ENCODE peak calls at places on chromosomes 2 and 18, in eight cellular contexts. One of them, this sample, is unnamed.
A peak's percentile ranks its signal among the peaks of the same experiment; 100 is the strongest.

GRCh38 chr2:25879133-25879730 is 945 bp upstream of the ASXL2 start:
- DNase-seq in neural progenitor cell: no peak
- DNase-seq in IMR-90: peak; percentile 77
- DNase-seq in endodermal cell: no peak
- DNase-seq in gastrocnemius medialis: no peak
- DNase-seq in right lobe of liver: no peak
- DNase-seq in Peyer's patch: no peak
- DNase-seq in spleen: no peak
- DNase-seq in this sample: no peak

GRCh38 chr2:160315337-160315736 is 115.3 kb upstream of the ITGB6 start:
- DNase-seq in neural progenitor cell: no peak
- DNase-seq in IMR-90: peak; percentile 80
- DNase-seq in endodermal cell: no peak
- DNase-seq in gastrocnemius medialis: peak; percentile 48
- DNase-seq in right lobe of liver: no peak
- DNase-seq in Peyer's patch: no peak
- DNase-seq in spleen: no peak
- DNase-seq in this sample: no peak

GRCh38 chr2:170771049-170771937 is 1.1 kb downstream of the ERICH2 start:
- DNase-seq in neural progenitor cell: peak; percentile 81
- DNase-seq in IMR-90: peak; percentile 15
- DNase-seq in endodermal cell: peak; percentile 86
- DNase-seq in gastrocnemius medialis: no peak
- DNase-seq in right lobe of liver: no peak
- DNase-seq in Peyer's patch: no peak
- DNase-seq in spleen: peak; percentile 87
- DNase-seq in this sample: peak; percentile 36

GRCh38 chr18:58087928-58088722 is 44.1 kb downstream of the NEDD4L start:
- DNase-seq in neural progenitor cell: no peak
- DNase-seq in IMR-90: peak; percentile 22
- DNase-seq in endodermal cell: peak; percentile 65
- DNase-seq in gastrocnemius medialis: no peak
- DNase-seq in right lobe of liver: peak; percentile 70
- DNase-seq in Peyer's patch: no peak
- DNase-seq in spleen: no peak
- DNase-seq in this sample: no peak

GRCh38 chr2:20803287-20803686 is 19.6 kb downstream of the LDAH start:
- DNase-seq in neural progenitor cell: no peak
- DNase-seq in IMR-90: no peak
- DNase-seq in endodermal cell: no peak
- DNase-seq in gastrocnemius medialis: no peak
- DNase-seq in right lobe of liver: no peak
- DNase-seq in Peyer's patch: no peak
- DNase-seq in spleen: no peak
- DNase-seq in this sample: no peak

GRCh38 chr2:36469267-36469561 is 113.6 kb downstream of the CRIM1 start:
- DNase-seq in neural progenitor cell: no peak
- DNase-seq in IMR-90: no peak
- DNase-seq in endodermal cell: no peak
- DNase-seq in gastrocnemius medialis: no peak
- DNase-seq in right lobe of liver: no peak
- DNase-seq in Peyer's patch: no peak
- DNase-seq in spleen: no peak
- DNase-seq in this sample: no peak

GRCh38 chr2:108560241-108560811 is 26.1 kb downstream of the LIMS1 start:
- DNase-seq in neural progenitor cell: peak; percentile 39
- DNase-seq in IMR-90: no peak
- DNase-seq in endodermal cell: peak; percentile 60
- DNase-seq in gastrocnemius medialis: no peak
- DNase-seq in right lobe of liver: no peak
- DNase-seq in Peyer's patch: no peak
- DNase-seq in spleen: no peak
- DNase-seq in this sample: no peak

GRCh38 chr2:230899287-230899686 is 25.8 kb downstream of the GPR55 start:
- DNase-seq in neural progenitor cell: peak; percentile 39
- DNase-seq in IMR-90: no peak
- DNase-seq in endodermal cell: peak; percentile 63
- DNase-seq in gastrocnemius medialis: no peak
- DNase-seq in right lobe of liver: no peak
- DNase-seq in Peyer's patch: no peak
- DNase-seq in spleen: peak; percentile 47
- DNase-seq in this sample: no peak

GRCh38 chr2:120830096-120830830 is 94.6 kb downstream of the GLI2 start:
- DNase-seq in neural progenitor cell: no peak
- DNase-seq in IMR-90: no peak
- DNase-seq in endodermal cell: no peak
- DNase-seq in gastrocnemius medialis: no peak
- DNase-seq in right lobe of liver: no peak
- DNase-seq in Peyer's patch: no peak
- DNase-seq in spleen: peak; percentile 62
- DNase-seq in this sample: no peak

GRCh38 chr18:62637807-62638687 is 77.3 kb upstream of the PHLPP1 start:
- DNase-seq in neural progenitor cell: peak; percentile 38
- DNase-seq in IMR-90: peak; percentile 6
- DNase-seq in endodermal cell: peak; percentile 88
- DNase-seq in gastrocnemius medialis: no peak
- DNase-seq in right lobe of liver: peak; percentile 45
- DNase-seq in Peyer's patch: peak; percentile 27
- DNase-seq in spleen: no peak
- DNase-seq in this sample: peak; percentile 49

GRCh38 chr2:32498301-32498700 is 129.5 kb upstream of the TTC27 start:
- DNase-seq in neural progenitor cell: no peak
- DNase-seq in IMR-90: no peak
- DNase-seq in endodermal cell: no peak
- DNase-seq in gastrocnemius medialis: no peak
- DNase-seq in right lobe of liver: no peak
- DNase-seq in Peyer's patch: no peak
- DNase-seq in spleen: no peak
- DNase-seq in this sample: no peak
- H3K36me3 ChIP-seq in neural progenitor cell: peaks cover 6% of the 10 kb centered on the region
- H3K36me3 ChIP-seq in IMR-90: peaks cover 29% of the 10 kb centered on the region
- H3K36me3 ChIP-seq in endodermal cell: peaks cover 86% of the 10 kb centered on the region
- H3K36me3 ChIP-seq in gastrocnemius medialis: no peaks in the 10 kb centered on the region
- H3K36me3 ChIP-seq in right lobe of liver: no peaks in the 10 kb centered on the region
- H3K36me3 ChIP-seq in Peyer's patch: no peaks in the 10 kb centered on the region
- H3K36me3 ChIP-seq in spleen: peaks cover 79% of the 10 kb centered on the region
- H3K36me3 ChIP-seq in this sample: peaks cover 75% of the 10 kb centered on the region

DNA sequence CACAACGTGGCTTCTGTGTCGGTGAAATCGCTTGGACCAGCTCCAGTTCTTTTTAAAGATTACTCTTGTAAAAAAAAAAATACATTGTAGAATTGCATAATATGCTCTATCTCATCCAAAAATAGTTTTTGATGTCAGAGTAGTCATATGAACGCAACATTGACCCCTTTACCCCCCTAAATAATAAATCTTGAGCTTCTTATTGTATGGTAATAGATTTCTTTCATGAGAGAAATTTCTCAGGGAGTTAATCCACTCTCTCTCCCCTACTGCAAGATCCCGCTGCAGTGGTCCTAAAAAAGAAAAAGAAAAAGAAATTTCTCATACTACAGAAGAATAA is 50.2 kb upstream of the PAIP2B start:
- DNase-seq in neural progenitor cell: no peak
- DNase-seq in IMR-90: no peak
- DNase-seq in endodermal cell: no peak
- DNase-seq in gastrocnemius medialis: no peak
- DNase-seq in right lobe of liver: no peak
- DNase-seq in Peyer's patch: no peak
- DNase-seq in spleen: no peak
- DNase-seq in this sample: no peak
- H3K27ac ChIP-seq in neural progenitor cell: no peak overlapping the region
- H3K27ac ChIP-seq in IMR-90: no peak overlapping the region
- H3K27ac ChIP-seq in endodermal cell: no peak overlapping the region
- H3K27ac ChIP-seq in gastrocnemius medialis: peak overlapping the region; percentile 96
- H3K27ac ChIP-seq in right lobe of liver: peak overlapping the region; percentile 55
- H3K27ac ChIP-seq in Peyer's patch: peak overlapping the region; percentile 44
- H3K27ac ChIP-seq in spleen: no peak overlapping the region
- H3K27ac ChIP-seq in this sample: no peak overlapping the region

GRCh38 chr2:181675241-181675640 is 5.1 kb downstream of the NEUROD1 start:
- DNase-seq in neural progenitor cell: no peak
- DNase-seq in IMR-90: no peak
- DNase-seq in endodermal cell: no peak
- DNase-seq in gastrocnemius medialis: no peak
- DNase-seq in right lobe of liver: no peak
- DNase-seq in Peyer's patch: no peak
- DNase-seq in spleen: no peak
- DNase-seq in this sample: no peak

GRCh38 chr2:181674466-181674865 is 5.9 kb downstream of the NEUROD1 start:
- DNase-seq in neural progenitor cell: no peak
- DNase-seq in IMR-90: no peak
- DNase-seq in endodermal cell: no peak
- DNase-seq in gastrocnemius medialis: no peak
- DNase-seq in right lobe of liver: no peak
- DNase-seq in Peyer's patch: no peak
- DNase-seq in spleen: no peak
- DNase-seq in this sample: no peak

GRCh38 chr2:181670632-181671031 is 9.7 kb downstream of the NEUROD1 start:
- DNase-seq in neural progenitor cell: no peak
- DNase-seq in IMR-90: no peak
- DNase-seq in endodermal cell: no peak
- DNase-seq in gastrocnemius medialis: no peak
- DNase-seq in right lobe of liver: no peak
- DNase-seq in Peyer's patch: no peak
- DNase-seq in spleen: no peak
- DNase-seq in this sample: no peak

GRCh38 chr2:181673178-181673577 is 7.1 kb downstream of the NEUROD1 start:
- DNase-seq in neural progenitor cell: no peak
- DNase-seq in IMR-90: no peak
- DNase-seq in endodermal cell: no peak
- DNase-seq in gastrocnemius medialis: no peak
- DNase-seq in right lobe of liver: no peak
- DNase-seq in Peyer's patch: no peak
- DNase-seq in spleen: no peak
- DNase-seq in this sample: no peak

GRCh38 chr2:181672255-181673008 is 7.9 kb downstream of the NEUROD1 start:
- DNase-seq in neural progenitor cell: no peak
- DNase-seq in IMR-90: no peak
- DNase-seq in endodermal cell: no peak
- DNase-seq in gastrocnemius medialis: no peak
- DNase-seq in right lobe of liver: no peak
- DNase-seq in Peyer's patch: no peak
- DNase-seq in spleen: no peak
- DNase-seq in this sample: no peak
- H3K27me3 ChIP-seq in neural progenitor cell: peaks cover 94% of the 10 kb centered on the region
- H3K27me3 ChIP-seq in IMR-90: peaks cover 3% of the 10 kb centered on the region
- H3K27me3 ChIP-seq in endodermal cell: peaks cover 63% of the 10 kb centered on the region
- H3K27me3 ChIP-seq in gastrocnemius medialis: peaks cover 6% of the 10 kb centered on the region
- H3K27me3 ChIP-seq in right lobe of liver: no peaks in the 10 kb centered on the region
- H3K27me3 ChIP-seq in Peyer's patch: no peaks in the 10 kb centered on the region
- H3K27me3 ChIP-seq in spleen: no peaks in the 10 kb centered on the region
- H3K27me3 ChIP-seq in this sample: peaks cover 8% of the 10 kb centered on the region

GRCh38 chr2:178602901-178603300 is 122.6 kb downstream of the PLEKHA3 start:
- DNase-seq in neural progenitor cell: no peak
- DNase-seq in IMR-90: no peak
- DNase-seq in endodermal cell: no peak
- DNase-seq in gastrocnemius medialis: no peak
- DNase-seq in right lobe of liver: no peak
- DNase-seq in Peyer's patch: no peak
- DNase-seq in spleen: no peak
- DNase-seq in this sample: no peak
- H3K36me3 ChIP-seq in neural progenitor cell: no peaks in the 10 kb centered on the region
- H3K36me3 ChIP-seq in IMR-90: no peaks in the 10 kb centered on the region
- H3K36me3 ChIP-seq in endodermal cell: peaks cover 96% of the 10 kb centered on the region
- H3K36me3 ChIP-seq in gastrocnemius medialis: peaks cover 28% of the 10 kb centered on the region
- H3K36me3 ChIP-seq in right lobe of liver: no peaks in the 10 kb centered on the region
- H3K36me3 ChIP-seq in Peyer's patch: no peaks in the 10 kb centered on the region
- H3K36me3 ChIP-seq in spleen: peaks cover 50% of the 10 kb centered on the region
- H3K36me3 ChIP-seq in this sample: peaks cover 87% of the 10 kb centered on the region